ENCODE peak calls at places on chromosome 17, in ten cellular contexts. P is OCI-LY7, K is sigmoid colon, D is neural progenitor cell, W is GM06990, H is H7, J is trophoblast cell, A is thoracic aorta, U is HCT116, T is cardiac muscle cell. V is an unnamed sample.

GRCh38 chr17:64183815-64184397 is 54.0 kb upstream of the ERN1 start:
- DNase-seq in D (no peak), A (no peak), K (no peak), H (no peak), J (no peak), W (no peak), T (no peak), U (no peak), P (no peak), V (no peak)

GRCh38 chr17:70369296-70369855 is 200.0 kb downstream of the KCNJ2 start:
- DNase-seq in T (no peak), D (no peak), P (no peak), U (no peak), H (no peak), W (no peak), A (no peak), J (no peak), K (no peak), V (no peak)

GRCh38 chr17:73274490-73274889 is 12.8 kb upstream of the CPSF4L start:
- DNase-seq in J (no peak), U (no peak), K (no peak), T (no peak), H (no peak), W (no peak), P (no peak), D (no peak), A (no peak), V (no peak)

GRCh38 chr17:27494192-27495091 is 38.2 kb downstream of the KSR1 start:
- DNase-seq in U (peak; percentile 51), A (peak; percentile 45), T (peak; percentile 51), H (peak; percentile 69), K (peak; percentile 83), P (no peak), J (peak; percentile 67), W (no peak), D (peak; percentile 69), V (peak; percentile 92)

GRCh38 chr17:1764274-1764673 is 2.4 kb downstream of the SERPINF1 start:
- DNase-seq in T (no peak), P (no peak), D (no peak), J (no peak), A (no peak), U (no peak), H (peak; percentile 34), W (peak; percentile 69), K (peak; percentile 93), V (peak; percentile 87)

GRCh38 chr17:82088838-82089722 is 9.0 kb downstream of the FASN start:
- DNase-seq in W (peak; percentile 17), T (no peak), P (no peak), K (no peak), A (no peak), U (no peak), H (no peak), J (no peak), D (no peak), V (no peak)

GRCh38 chr17:47698749-47699535 is 5.0 kb downstream of the TBKBP1 start:
- DNase-seq in A (no peak), T (peak; percentile 76), U (no peak), D (peak; percentile 75), H (peak; percentile 98), K (peak; percentile 74), J (peak; percentile 29), W (peak; percentile 61), P (peak; percentile 66), V (peak; percentile 72)

GRCh38 chr17:68491381-68491849 is 20.8 kb upstream of the PRKAR1A start:
- DNase-seq in J (no peak), P (peak; percentile 85), U (no peak), W (no peak), T (peak; percentile 31), H (no peak), D (no peak), K (peak; percentile 66), A (no peak), V (peak; percentile 71)

GRCh38 chr17:65737451-65737850 is 176.0 kb upstream of the AXIN2 start:
- DNase-seq in J (no peak), D (no peak), P (no peak), T (no peak), H (no peak), A (no peak), U (no peak), W (no peak), K (no peak), V (no peak)

GRCh38 chr17:19346351-19347255 is 15.9 kb downstream of the B9D1 start:
- DNase-seq in P (peak; percentile 68), A (peak; percentile 83), T (no peak), U (peak; percentile 23), H (peak; percentile 41), K (peak; percentile 89), W (no peak), J (no peak), D (no peak), V (peak; percentile 88)

GRCh38 chr17:20279631-20280030 is 187.7 kb downstream of the LGALS9B start:
- DNase-seq in P (no peak), J (no peak), A (no peak), H (no peak), W (no peak), D (no peak), K (no peak), U (no peak), T (no peak), V (no peak)

GRCh38 chr17:7014995-7015586 is 2.7 kb downstream of the RNASEK start:
- DNase-seq in W (no peak), K (no peak), A (no peak), H (no peak), T (no peak), P (peak; percentile 33), J (no peak), D (peak; percentile 21), U (no peak), V (no peak)

GRCh38 chr17:33725675-33726271 is 432.7 kb upstream of the ASIC2 start:
- DNase-seq in P (peak; percentile 29), U (no peak), H (peak; percentile 77), D (peak; percentile 74), K (no peak), A (no peak), T (peak; percentile 60), W (no peak), J (peak; percentile 9), V (no peak)

GRCh38 chr17:69761767-69762321 is 313.2 kb upstream of the KCNJ16 start:
- DNase-seq in D (no peak), K (no peak), W (no peak), U (no peak), H (peak; percentile 4), A (no peak), J (peak; percentile 30), P (no peak), T (no peak), V (no peak)

GRCh38 chr17:35023538-35023937 is 40.0 kb downstream of the RFFL start:
- DNase-seq in J (no peak), U (no peak), W (no peak), H (no peak), A (no peak), K (no peak), T (no peak), P (no peak), D (no peak), V (no peak)
- H3K36me3 ChIP-seq in J (no peaks in the 10 kb centered on the region), U (peaks cover 11% of the 10 kb centered on the region), W (peaks cover 13% of the 10 kb centered on the region), H (peaks cover 2% of the 10 kb centered on the region), A (no peaks in the 10 kb centered on the region), K (peaks cover 7% of the 10 kb centered on the region), T (no peaks in the 10 kb centered on the region), P (no peaks in the 10 kb centered on the region), D (no peaks in the 10 kb centered on the region), V (no peaks in the 10 kb centered on the region)

DNA sequence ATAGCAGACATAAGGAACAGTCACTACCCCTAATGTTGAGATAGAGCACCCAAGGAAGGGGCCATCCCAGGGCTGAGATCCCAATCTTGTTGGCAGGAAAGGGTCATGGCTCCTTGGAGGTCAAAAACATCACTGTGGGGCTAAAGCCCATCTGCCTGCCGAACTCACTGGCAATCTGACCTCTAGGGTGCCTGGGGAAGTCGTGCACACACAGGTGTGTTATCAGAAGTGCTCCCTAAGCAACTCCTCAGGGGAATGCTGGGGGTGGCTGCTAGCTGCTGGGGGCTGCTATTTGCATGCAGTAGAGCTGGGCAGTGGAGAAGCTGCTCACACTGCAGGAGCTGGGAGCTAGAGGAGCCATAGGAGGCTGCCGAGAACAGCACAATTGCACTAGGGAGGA is 47.5 kb upstream of the PHOSPHO1 start:
- DNase-seq in H (peak; percentile 39), P (no peak), U (no peak), D (no peak), A (no peak), K (no peak), T (no peak), W (no peak), J (no peak), V (no peak)
- H3K36me3 ChIP-seq in H (no peaks in the 10 kb centered on the region), P (no peaks in the 10 kb centered on the region), U (no peaks in the 10 kb centered on the region), D (no peaks in the 10 kb centered on the region), A (no peaks in the 10 kb centered on the region), K (no peaks in the 10 kb centered on the region), T (no peaks in the 10 kb centered on the region), W (no peaks in the 10 kb centered on the region), J (no peaks in the 10 kb centered on the region), V (no peaks in the 10 kb centered on the region)

DNA sequence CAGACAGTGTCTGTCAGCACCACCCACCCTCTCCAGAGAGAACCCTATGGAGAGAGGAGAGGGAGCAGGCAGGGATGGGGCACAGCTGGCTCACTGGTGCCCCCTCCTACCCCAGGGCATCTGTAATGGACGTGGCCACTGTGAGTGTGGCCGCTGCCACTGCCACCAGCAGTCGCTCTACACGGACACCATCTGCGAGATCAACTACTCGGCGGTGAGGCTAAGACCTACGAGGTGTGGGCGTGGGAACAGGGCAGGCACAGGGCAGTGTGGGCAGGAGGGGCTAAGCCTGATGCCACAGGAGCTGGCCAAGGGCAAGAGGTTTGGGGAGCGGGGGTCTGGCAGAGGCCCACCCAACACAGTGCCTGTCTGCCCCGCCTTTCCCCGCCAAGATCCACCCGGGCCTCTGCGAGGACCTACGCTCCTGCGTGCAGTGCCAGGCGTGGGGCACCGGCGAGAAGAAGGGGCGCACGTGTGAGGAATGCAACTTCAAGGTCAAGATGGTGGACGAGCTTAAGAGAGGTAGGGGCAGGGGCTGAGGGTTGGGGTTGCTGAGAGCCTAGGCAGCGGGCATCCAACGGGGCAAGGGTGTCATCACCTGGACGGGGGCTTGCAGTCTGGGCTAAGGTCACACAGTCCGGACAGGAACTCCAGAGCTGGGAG is 15.0 kb downstream of the ITGB4 start:
- DNase-seq in H (peak; percentile 55), W (no peak), A (no peak), T (no peak), P (no peak), D (no peak), J (no peak), K (no peak), U (no peak), V (no peak)
- H3K36me3 ChIP-seq in H (no peaks in the 10 kb centered on the region), W (no peaks in the 10 kb centered on the region), A (no peaks in the 10 kb centered on the region), T (no peaks in the 10 kb centered on the region), P (no peaks in the 10 kb centered on the region), D (no peaks in the 10 kb centered on the region), J (peaks cover 48% of the 10 kb centered on the region), K (no peaks in the 10 kb centered on the region), U (peaks cover 84% of the 10 kb centered on the region), V (no peaks in the 10 kb centered on the region)

DNA sequence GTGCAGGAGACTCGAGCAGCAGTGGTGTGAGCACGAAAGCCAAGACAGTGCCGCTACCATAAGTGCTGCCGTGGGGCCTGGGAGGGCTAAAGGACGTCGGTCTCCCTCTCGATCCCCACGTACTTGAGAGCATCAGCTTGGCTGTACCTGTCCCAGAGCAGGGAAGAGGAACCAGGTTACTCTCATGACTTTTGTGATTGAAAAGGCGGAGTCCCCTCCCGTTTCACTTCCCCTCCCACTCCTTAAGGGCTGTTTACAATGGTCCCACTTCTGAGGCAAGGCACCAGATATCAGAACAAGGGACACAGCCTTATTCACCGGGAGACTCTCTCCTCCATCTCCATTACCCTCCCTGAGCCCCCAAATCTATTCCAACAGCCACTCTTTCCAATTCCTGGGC is 20.1 kb downstream of the CNTNAP1 start:
- DNase-seq in W (no peak), U (no peak), D (no peak), T (no peak), K (no peak), H (no peak), A (no peak), P (peak; percentile 8), J (no peak), V (no peak)
- H3K36me3 ChIP-seq in W (peaks cover 27% of the 10 kb centered on the region), U (peaks cover 15% of the 10 kb centered on the region), D (peaks cover 4% of the 10 kb centered on the region), T (peaks cover 37% of the 10 kb centered on the region), K (peaks cover 58% of the 10 kb centered on the region), H (peaks cover 22% of the 10 kb centered on the region), A (peaks cover 53% of the 10 kb centered on the region), P (peaks cover 52% of the 10 kb centered on the region), J (peaks cover 48% of the 10 kb centered on the region), V (peaks cover 71% of the 10 kb centered on the region)

V was measured in tibial artery.